ENCODE peak calls at places on chromosomes 1 and 21, in eight cellular contexts. J is endodermal cell; N is NT2/D1; M is A549; B is lower lobe of right lung; V is CD8-positive, alpha-beta T cell; S is hepatocyte; A is Panc1. Q is an unnamed sample.
A peak's percentile ranks its signal among the peaks of the same experiment; 100 is the strongest.

GRCh38 chr1:243428617-243429342 is 172.9 kb downstream of the SDCCAG8 start:
- DNase-seq in B (no peak), J (no peak), A (no peak), N (no peak), S (no peak), M (no peak), V (no peak), Q (no peak)

GRCh38 chr1:28518745-28519341 is 13.0 kb downstream of the RCC1 start:
- DNase-seq in B (no peak), N (no peak), V (no peak), S (peak; percentile 38), J (no peak), A (no peak), M (peak; percentile 68), Q (no peak)

GRCh38 chr1:168932539-168932938 is 174.0 kb upstream of the ATP1B1 start:
- DNase-seq in V (no peak), B (no peak), N (no peak), S (no peak), A (peak; percentile 27), J (no peak), M (no peak), Q (no peak)

GRCh38 chr1:188023206-188023605 is 1194.5 kb downstream of the PLA2G4A start:
- DNase-seq in B (no peak), S (no peak), A (no peak), N (no peak), M (no peak), V (no peak), J (no peak), Q (no peak)

GRCh38 chr1:198601936-198602889 is 36.6 kb upstream of the PTPRC start:
- DNase-seq in J (no peak), S (no peak), V (no peak), M (no peak), B (no peak), A (no peak), N (no peak), Q (no peak)

GRCh38 chr1:150521196-150521968 is 5.8 kb downstream of the FALEC start:
- DNase-seq in S (no peak), A (no peak), B (no peak), V (no peak), J (no peak), N (no peak), M (no peak), Q (no peak)

GRCh38 chr1:232613752-232614381 is 16.1 kb downstream of the SIPA1L2 start:
- DNase-seq in M (no peak), N (no peak), J (no peak), A (no peak), V (no peak), S (peak; percentile 40), B (no peak), Q (no peak)

GRCh38 chr1:160711528-160712311 is at the start of gene CD48:
- DNase-seq in S (no peak), A (no peak), J (no peak), M (no peak), V (no peak), N (no peak), B (no peak), Q (no peak)

GRCh38 chr1:115041654-115042053 is 12.0 kb downstream of the TSHB start:
- DNase-seq in J (peak; percentile 53), S (peak; percentile 48), A (no peak), N (peak; percentile 62), B (no peak), M (peak; percentile 21), V (no peak), Q (no peak)

GRCh38 chr1:216600730-216601426 is 122.4 kb downstream of the ESRRG start:
- DNase-seq in M (peak; percentile 81), S (peak; percentile 90), N (peak; percentile 79), B (peak; percentile 83), A (peak; percentile 57), J (peak; percentile 90), V (no peak), Q (no peak)

GRCh38 chr1:182299728-182300581 is 91.6 kb downstream of the GLUL start:
- DNase-seq in V (no peak), N (no peak), B (peak; percentile 61), M (no peak), A (no peak), J (peak; percentile 78), S (peak; percentile 68), Q (no peak)

GRCh38 chr1:114648503-114648902 is 21.3 kb downstream of the DENND2C start:
- DNase-seq in B (no peak), J (no peak), S (no peak), V (no peak), A (no peak), N (no peak), M (no peak), Q (no peak)

DNA sequence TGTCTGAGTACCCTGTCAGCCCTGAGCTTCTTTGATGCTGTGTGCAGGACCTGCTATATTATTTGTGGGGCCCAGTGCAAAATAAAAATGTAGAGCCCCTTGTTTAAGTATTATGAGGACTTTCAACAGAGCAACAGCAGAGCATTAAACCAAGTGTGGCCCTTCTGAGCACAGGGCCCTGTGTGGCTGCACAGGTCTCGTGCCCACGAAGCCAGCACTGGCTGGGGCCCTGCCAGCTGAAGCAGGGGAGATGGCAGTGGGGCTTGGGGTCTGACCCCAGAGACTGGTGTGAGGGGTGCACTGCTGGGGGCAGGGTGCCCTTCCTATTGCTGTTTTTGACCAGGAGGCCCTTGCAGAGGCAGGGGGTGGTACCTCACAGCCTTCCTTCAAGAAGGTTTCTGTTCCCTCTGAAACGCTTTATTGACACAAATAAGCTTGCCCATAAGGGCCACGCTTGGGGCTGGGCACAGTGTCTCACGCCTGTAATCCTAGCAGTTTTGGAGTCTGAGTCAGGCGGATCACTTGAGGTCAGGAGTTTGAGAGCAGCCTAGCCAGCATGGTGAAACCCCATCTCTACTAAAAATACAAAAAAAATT is 2.2 kb upstream of the SEMA4A start:
- DNase-seq in A (no peak), J (no peak), S (no peak), M (no peak), N (no peak), V (no peak), B (no peak), Q (no peak)
- H3K4me1 ChIP-seq in A (peaks cover 8% of the 10 kb centered on the region), J (no peaks in the 10 kb centered on the region), S (peaks cover 13% of the 10 kb centered on the region), M (peaks cover 15% of the 10 kb centered on the region), N (peaks cover 50% of the 10 kb centered on the region), V (peaks cover 17% of the 10 kb centered on the region), B (peaks cover 45% of the 10 kb centered on the region), Q (peaks cover 13% of the 10 kb centered on the region)

DNA sequence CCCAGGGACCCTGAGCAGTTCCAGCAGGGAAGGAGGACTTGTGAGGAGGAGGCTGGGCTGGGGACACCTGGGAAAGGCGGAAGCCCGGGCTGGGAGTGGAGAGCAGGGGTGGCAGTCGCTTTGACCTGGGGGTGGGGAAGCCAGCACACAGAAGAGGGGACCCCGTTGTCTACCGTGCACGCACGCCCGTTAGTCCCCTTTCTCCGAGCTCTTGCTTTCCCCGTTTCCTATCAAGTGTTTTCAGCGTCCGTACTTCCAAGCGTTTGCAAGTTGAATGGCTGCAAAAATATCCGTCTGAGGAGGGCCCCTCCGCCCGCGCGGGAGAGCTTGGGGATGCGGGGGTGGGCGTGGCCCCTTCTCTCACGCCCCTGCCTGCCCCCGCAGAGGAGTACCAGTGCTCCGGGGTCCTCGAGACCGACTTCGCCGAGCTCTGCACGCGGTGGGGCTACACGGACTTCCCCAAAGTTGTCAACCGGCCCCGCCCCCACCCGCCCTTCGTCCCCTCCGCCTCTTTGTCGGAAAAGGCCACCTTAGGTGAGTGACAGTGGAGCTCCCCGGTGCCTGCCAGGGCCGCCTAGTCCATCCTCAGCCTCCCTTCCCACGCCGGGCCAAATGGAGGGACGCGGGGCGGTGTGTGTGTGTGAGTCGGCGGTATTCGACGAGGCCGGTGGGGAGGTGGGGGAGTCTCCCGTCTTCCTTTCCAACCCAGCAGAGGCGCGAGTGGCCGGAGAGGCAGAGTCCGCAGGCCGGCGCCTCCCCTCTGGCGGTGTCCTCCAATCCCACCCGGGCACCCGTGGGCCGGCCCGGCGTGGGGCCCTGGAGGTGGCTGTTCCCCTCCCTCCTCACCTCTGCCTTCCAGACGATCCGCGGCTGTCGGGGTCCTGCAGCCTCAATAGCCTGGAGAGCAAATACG is 3.4 kb downstream of the LRRC71 start:
- DNase-seq in M (no peak), J (peak; percentile 72), S (no peak), B (no peak), A (no peak), N (no peak), V (no peak), Q (no peak)
- H3K4me3 ChIP-seq in M (no peak overlapping the region), J (peak overlapping the region; percentile 69), S (no peak overlapping the region), B (no peak overlapping the region), A (no peak overlapping the region), N (peak overlapping the region; percentile 48), V (no peak overlapping the region), Q (peak overlapping the region; percentile 31)

GRCh38 chr21:45105906-45106485 is 31.6 kb downstream of the ADARB1 start:
- DNase-seq in V (no peak), S (no peak), A (no peak), J (no peak), M (no peak), B (no peak), N (no peak), Q (no peak)
- H3K4me1 ChIP-seq in V (peaks cover 38% of the 10 kb centered on the region), S (peaks cover 6% of the 10 kb centered on the region), A (peaks cover 17% of the 10 kb centered on the region), J (peaks cover 5% of the 10 kb centered on the region), M (peaks cover 19% of the 10 kb centered on the region), B (peaks cover 56% of the 10 kb centered on the region), N (no peaks in the 10 kb centered on the region), Q (no peaks in the 10 kb centered on the region)

GRCh38 chr1:58573705-58574591 is 3.1 kb downstream of the TACSTD2 start:
- DNase-seq in M (no peak), A (no peak), S (no peak), B (no peak), J (no peak), N (no peak), V (no peak), Q (no peak)

GRCh38 chr1:58576727-58577675 is at the start of gene TACSTD2:
- DNase-seq in B (peak; percentile 92), V (no peak), N (no peak), A (no peak), S (peak; percentile 84), M (no peak), J (peak; percentile 92), Q (no peak)

GRCh38 chr1:58577676-58578073 is 623 bp upstream of the TACSTD2 start:
- DNase-seq in B (no peak), N (no peak), A (no peak), J (no peak), S (no peak), V (no peak), M (no peak), Q (no peak)

GRCh38 chr1:58574816-58575215 is 2.2 kb downstream of the TACSTD2 start:
- DNase-seq in M (no peak), V (no peak), N (no peak), J (no peak), B (no peak), S (no peak), A (no peak), Q (no peak)

DNA sequence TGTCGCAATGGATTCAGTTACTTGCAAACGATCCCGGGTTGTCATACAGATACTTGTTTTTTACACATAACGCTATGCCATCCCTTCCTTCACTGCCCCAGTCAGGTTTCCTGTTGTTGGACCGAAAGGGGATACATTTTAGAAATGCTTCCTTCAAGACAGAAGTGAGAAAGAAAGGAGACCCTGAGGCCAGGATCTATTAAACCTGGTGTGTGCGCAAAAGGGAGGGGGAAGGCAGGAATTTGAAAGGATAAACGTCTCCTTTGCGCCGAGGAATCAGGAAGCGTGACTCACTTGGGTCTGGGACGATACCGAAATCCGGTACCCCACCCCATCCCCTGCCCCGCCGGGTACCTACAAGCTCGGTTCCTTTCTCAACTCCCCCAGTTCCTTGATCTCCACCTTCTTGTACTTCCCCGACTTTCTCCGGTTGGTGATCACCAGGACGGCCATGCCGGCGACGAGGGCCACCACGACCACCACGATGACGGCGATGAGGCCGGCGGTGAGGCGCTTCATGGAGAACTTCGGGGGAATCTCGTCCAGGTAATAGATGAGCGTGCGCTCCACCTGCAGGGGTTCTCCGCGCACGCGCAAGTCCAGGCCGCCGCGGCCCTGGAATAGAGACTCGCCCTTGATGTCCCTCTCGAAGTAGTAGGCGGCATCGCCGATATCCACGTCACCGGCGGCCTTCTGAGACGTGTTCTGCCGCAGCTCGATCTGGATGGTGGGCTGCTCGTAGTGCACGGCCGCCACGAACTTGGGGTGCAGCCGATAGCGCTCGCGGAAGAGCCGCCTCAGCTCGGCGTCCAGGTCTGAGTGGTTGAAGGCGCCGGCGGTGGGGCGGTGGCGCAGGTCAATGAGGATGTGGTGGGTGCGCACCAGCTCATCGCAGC is 973 bp downstream of the TACSTD2 start:
- DNase-seq in S (no peak), B (peak; percentile 82), A (no peak), M (no peak), V (no peak), J (no peak), N (no peak), Q (no peak)
- H3K4me3 ChIP-seq in S (no peak overlapping the region), B (peak overlapping the region; percentile 55), A (peak overlapping the region; percentile 17), M (no peak overlapping the region), V (peak overlapping the region; percentile 8), J (no peak overlapping the region), N (no peak overlapping the region), Q (no peak overlapping the region)